ENCODE peak calls at places on chromosome 11, in seven cellular contexts. S, A, E, V, H, G and L are unnamed samples.

GRCh38 chr11:63670738-63671321 is 346 bp downstream of the ATL3 start:
- DNase-seq in S (peak), A (no peak), E (no peak), V (no peak), H (peak), G (no peak), L (no peak)

GRCh38 chr11:2414616-2415015 is 14.1 kb downstream of the TSSC4 start:
- DNase-seq in S (no peak), A (no peak), E (no peak), V (no peak), H (no peak), G (no peak), L (no peak)

GRCh38 chr11:118054712-118055640 is 21.9 kb upstream of the TMPRSS4 start:
- DNase-seq in S (no peak), A (no peak), E (no peak), V (no peak), H (no peak), G (no peak), L (no peak)

GRCh38 chr11:83007909-83008580 is 63.7 kb downstream of the RAB30 start:
- DNase-seq in S (peak), A (no peak), E (no peak), V (peak), H (no peak), G (no peak), L (no peak)

GRCh38 chr11:93017821-93018690 is 48.6 kb downstream of the MTNR1B start:
- DNase-seq in S (no peak), A (no peak), E (no peak), V (peak), H (no peak), G (no peak), L (peak)

GRCh38 chr11:126436209-126436608 is 80.7 kb downstream of the ST3GAL4 start:
- DNase-seq in S (no peak), A (no peak), E (no peak), V (no peak), H (no peak), G (no peak), L (no peak)

GRCh38 chr11:116736763-116737162 is 36.0 kb downstream of the BUD13 start:
- DNase-seq in S (no peak), A (no peak), E (no peak), V (no peak), H (no peak), G (no peak), L (no peak)

GRCh38 chr11:118621071-118621815 is 13.8 kb downstream of the PHLDB1 start:
- DNase-seq in S (peak), A (no peak), E (peak), V (peak), H (no peak), G (no peak), L (peak)

GRCh38 chr11:65903068-65903481 is 2.9 kb upstream of the FOSL1 start:
- DNase-seq in S (no peak), A (no peak), E (no peak), V (peak), H (no peak), G (no peak), L (peak)

GRCh38 chr11:40380871-40381270 is 1078.6 kb downstream of the LRRC4C start:
- DNase-seq in S (no peak), A (no peak), E (no peak), V (no peak), H (no peak), G (no peak), L (no peak)

GRCh38 chr11:88179141-88179540 is 3.9 kb upstream of the RAB38 start:
- DNase-seq in S (no peak), A (no peak), E (no peak), V (no peak), H (peak), G (no peak), L (peak)

GRCh38 chr11:106398396-106399074 is 321.1 kb downstream of the AASDHPPT start:
- DNase-seq in S (no peak), A (no peak), E (no peak), V (peak), H (no peak), G (no peak), L (peak)

GRCh38 chr11:47415949-47416472 is 7.6 kb downstream of the SLC39A13 start:
- DNase-seq in S (peak), A (no peak), E (peak), V (peak), H (no peak), G (peak), L (peak)

GRCh38 chr11:33094157-33094556 is 54.8 kb downstream of the TCP11L1 start:
- DNase-seq in S (no peak), A (no peak), E (no peak), V (no peak), H (no peak), G (no peak), L (no peak)

GRCh38 chr11:1546536-1547466 is 25.3 kb downstream of the DUSP8 start:
- DNase-seq in S (peak), A (no peak), E (no peak), V (no peak), H (peak), G (no peak), L (no peak)

GRCh38 chr11:75029836-75030631 is 41.3 kb downstream of the NEU3 start:
- DNase-seq in S (no peak), A (no peak), E (no peak), V (no peak), H (no peak), G (no peak), L (no peak)

GRCh38 chr11:132523929-132524328 is 1008.4 kb downstream of the OPCML start:
- DNase-seq in S (no peak), A (no peak), E (no peak), V (no peak), H (no peak), G (no peak), L (no peak)

GRCh38 chr11:74818283-74818946 is 69.8 kb downstream of the RNF169 start:
- DNase-seq in S (no peak), A (no peak), E (no peak), V (peak), H (no peak), G (no peak), L (no peak)

GRCh38 chr11:120564573-120565301 is 53.2 kb downstream of the GRIK4 start:
- DNase-seq in S (peak), A (no peak), E (no peak), V (peak), H (peak), G (no peak), L (peak)

GRCh38 chr11:102144357-102145342 is 34.4 kb downstream of the YAP1 start:
- DNase-seq in S (no peak), A (no peak), E (no peak), V (peak), H (no peak), G (no peak), L (peak)

GRCh38 chr11:68009391-68010000 is 631 bp upstream of the ALDH3B1 start:
- DNase-seq in S (no peak), A (no peak), E (no peak), V (peak), H (no peak), G (no peak), L (peak)

GRCh38 chr11:27183672-27184457 is 143.2 kb downstream of the BBOX1 start:
- DNase-seq in S (no peak), A (no peak), E (no peak), V (peak), H (no peak), G (peak), L (peak)

GRCh38 chr11:107691003-107691402 is 20.9 kb downstream of the SLN start:
- DNase-seq in S (no peak), A (no peak), E (no peak), V (peak), H (no peak), G (peak), L (no peak)

GRCh38 chr11:108511851-108512474 is 13.8 kb upstream of the POGLUT3 start:
- DNase-seq in S (no peak), A (no peak), E (no peak), V (peak), H (no peak), G (no peak), L (peak)

GRCh38 chr11:109015283-109015682 is 350.4 kb downstream of the DDX10 start:
- DNase-seq in S (no peak), A (no peak), E (no peak), V (peak), H (no peak), G (no peak), L (peak)

GRCh38 chr11:2806351-2807058 is 79.1 kb downstream of the CDKN1C start:
- DNase-seq in S (peak), A (no peak), E (no peak), V (no peak), H (no peak), G (no peak), L (no peak)

GRCh38 chr11:32635819-32636218 is 52.2 kb downstream of the EIF3M start:
- DNase-seq in S (no peak), A (no peak), E (no peak), V (no peak), H (no peak), G (no peak), L (no peak)

GRCh38 chr11:118606844-118607228 is 579 bp upstream of the PHLDB1 start:
- DNase-seq in S (no peak), A (no peak), E (no peak), V (no peak), H (no peak), G (no peak), L (no peak)

GRCh38 chr11:124174001-124174400 is 9.1 kb upstream of the OR10D3 start:
- DNase-seq in S (no peak), A (no peak), E (no peak), V (peak), H (no peak), G (no peak), L (peak)

GRCh38 chr11:58027341-58027740 is 3.4 kb upstream of the OR6Q1 start:
- DNase-seq in S (no peak), A (no peak), E (no peak), V (peak), H (no peak), G (peak), L (peak)

GRCh38 chr11:70595452-70595851 is 197.1 kb downstream of the CTTN start:
- DNase-seq in S (no peak), A (no peak), E (no peak), V (no peak), H (no peak), G (no peak), L (no peak)

GRCh38 chr11:12696911-12697581 is 22.8 kb downstream of the TEAD1 start:
- DNase-seq in S (no peak), A (no peak), E (no peak), V (no peak), H (no peak), G (no peak), L (no peak)

GRCh38 chr11:6526411-6527135 is 29.5 kb downstream of the DNHD1 start:
- DNase-seq in S (no peak), A (no peak), E (no peak), V (no peak), H (no peak), G (no peak), L (peak)

GRCh38 chr11:70494559-70495350 is 96.4 kb downstream of the CTTN start:
- DNase-seq in S (no peak), A (no peak), E (no peak), V (no peak), H (no peak), G (no peak), L (no peak)

GRCh38 chr11:73194593-73194992 is 23.5 kb upstream of the P2RY2 start:
- DNase-seq in S (no peak), A (no peak), E (no peak), V (no peak), H (no peak), G (no peak), L (no peak)

GRCh38 chr11:73194034-73194507 is 24.0 kb upstream of the P2RY2 start:
- DNase-seq in S (no peak), A (no peak), E (no peak), V (no peak), H (no peak), G (no peak), L (no peak)

GRCh38 chr11:73196576-73196975 is 21.5 kb upstream of the P2RY2 start:
- DNase-seq in S (no peak), A (no peak), E (no peak), V (no peak), H (no peak), G (no peak), L (no peak)

GRCh38 chr11:73197348-73197747 is 20.7 kb upstream of the P2RY2 start:
- DNase-seq in S (no peak), A (no peak), E (no peak), V (no peak), H (no peak), G (no peak), L (no peak)

DNA sequence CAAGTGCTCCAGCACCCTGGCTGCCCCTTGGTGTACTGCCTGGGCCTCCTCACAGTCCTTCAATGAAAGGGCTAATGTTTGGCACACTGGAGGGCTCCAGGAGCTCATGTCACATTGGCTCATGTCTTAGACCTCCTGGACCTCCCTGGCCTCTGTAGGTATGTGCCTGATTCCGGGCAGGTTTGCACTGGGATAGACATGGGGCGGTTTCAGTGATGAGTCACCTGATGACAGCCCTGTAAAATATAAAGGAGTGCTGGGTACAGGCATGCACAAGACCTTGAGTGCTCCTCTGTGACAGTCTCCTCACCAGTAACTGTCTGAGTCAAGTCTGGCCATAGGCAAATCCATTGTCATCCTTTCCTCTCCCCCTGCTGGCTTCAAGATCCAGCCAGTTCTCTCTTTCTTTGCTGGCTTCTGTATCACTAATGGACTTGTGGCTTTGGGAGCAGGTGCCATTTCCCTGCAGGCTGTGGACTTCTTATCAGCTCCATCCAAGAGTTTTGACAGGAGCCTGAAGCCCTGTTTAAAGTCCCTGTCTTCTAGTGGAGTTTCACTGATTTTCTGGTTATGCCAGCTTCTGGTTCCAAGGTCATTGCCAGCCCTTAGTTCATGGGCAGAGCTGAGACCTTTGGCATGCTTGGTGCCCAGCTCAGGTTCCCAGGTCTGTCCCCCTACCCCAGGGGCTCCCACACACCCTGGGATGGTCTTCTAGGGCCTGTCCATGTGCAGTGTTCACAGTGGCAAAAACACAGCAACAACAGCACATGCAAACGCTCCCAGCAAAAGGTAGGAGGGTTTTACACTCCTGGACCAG is 22.7 kb upstream of the P2RY2 start:
- DNase-seq in S (no peak), A (no peak), E (no peak), V (no peak), H (no peak), G (no peak), L (no peak)
- TF ChIP-seq CTCF in S (no peak), A (no peak), E (no peak), V (no peak), H (no peak), G (peak), L (no peak)

DNA sequence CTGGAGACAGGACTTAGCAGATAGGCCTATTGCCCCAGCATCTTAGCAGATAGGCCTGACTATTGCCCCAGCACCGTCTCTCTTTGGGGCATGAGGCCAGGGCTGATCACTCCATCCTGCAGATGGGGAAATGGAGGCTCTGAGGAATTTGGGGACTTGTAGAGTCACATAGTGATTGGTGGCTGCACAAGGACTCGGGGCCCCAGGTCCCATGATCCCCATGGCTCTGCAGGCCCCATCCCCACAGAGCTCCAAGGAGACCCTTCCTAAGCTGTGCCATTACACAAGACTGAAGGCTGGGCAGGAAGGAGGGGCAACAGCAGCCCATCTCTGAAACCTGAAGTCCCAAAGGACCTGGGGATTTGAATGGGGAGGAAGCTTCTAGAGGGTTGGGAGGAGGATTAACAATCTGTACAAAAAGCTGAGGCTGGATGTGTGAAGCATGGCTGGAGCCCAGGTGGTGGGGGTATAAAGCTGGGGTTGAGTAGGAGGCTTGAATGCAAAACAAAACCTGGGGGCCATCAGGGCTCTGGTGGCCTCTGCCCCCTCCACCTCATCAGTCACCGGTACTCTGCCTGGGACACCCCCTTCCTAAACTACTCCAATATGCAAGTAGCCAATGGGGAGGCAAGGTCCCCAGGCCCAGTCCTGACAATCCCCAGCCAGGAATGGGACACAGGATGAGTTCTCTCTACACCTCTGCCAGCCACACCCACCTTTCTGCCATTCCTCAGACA is 1.5 kb downstream of the ARAP1 start:
- DNase-seq in S (no peak), A (no peak), E (no peak), V (no peak), H (no peak), G (no peak), L (no peak)
- H3K4me3 ChIP-seq in S (peak), A (peak), E (peak), V (peak), H (peak), G (no peak), L (peak)

GRCh38 chr11:43516316-43516820 is 157.6 kb downstream of the TTC17 start:
- DNase-seq in S (no peak), A (no peak), E (no peak), V (no peak), H (no peak), G (no peak), L (no peak)

GRCh38 chr11:43517518-43517917 is 158.8 kb downstream of the TTC17 start:
- DNase-seq in S (no peak), A (no peak), E (no peak), V (no peak), H (no peak), G (no peak), L (peak)

GRCh38 chr11:43511959-43512358 is 153.2 kb downstream of the TTC17 start:
- DNase-seq in S (no peak), A (no peak), E (no peak), V (no peak), H (no peak), G (no peak), L (no peak)

GRCh38 chr11:43518407-43519165 is 159.9 kb downstream of the TTC17 start:
- DNase-seq in S (no peak), A (no peak), E (no peak), V (peak), H (no peak), G (no peak), L (peak)

DNA sequence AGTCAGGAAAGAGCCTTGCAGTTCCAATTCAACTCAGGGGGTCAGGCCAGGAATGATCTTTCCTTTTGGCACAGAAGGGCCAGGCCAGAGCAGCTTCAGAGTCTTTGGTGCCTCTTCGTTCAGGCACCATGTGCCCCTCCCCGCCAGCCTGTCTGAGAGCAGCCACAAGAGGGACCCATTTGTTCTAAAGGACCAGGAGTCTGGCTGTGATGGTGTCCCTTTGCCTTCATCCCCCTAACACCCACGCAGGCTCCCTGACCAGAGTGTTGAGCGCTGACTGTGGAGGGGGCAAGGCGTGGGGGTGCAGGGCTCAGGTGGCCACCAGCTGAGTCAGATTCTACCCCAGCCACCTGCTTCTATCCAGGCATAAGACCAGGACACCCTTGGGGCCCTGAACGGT is 156.4 kb downstream of the TTC17 start:
- DNase-seq in S (no peak), A (no peak), E (no peak), V (no peak), H (no peak), G (no peak), L (no peak)
- TF ChIP-seq CTCF in S (no peak), A (no peak), E (no peak), V (no peak), H (peak), G (no peak), L (no peak)

GRCh38 chr11:9091044-9091936 is at the start of gene SCUBE2:
- DNase-seq in S (no peak), A (no peak), E (no peak), V (no peak), H (no peak), G (no peak), L (no peak)

GRCh38 chr11:9089061-9089460 is 2.3 kb downstream of the SCUBE2 start:
- DNase-seq in S (no peak), A (no peak), E (no peak), V (no peak), H (no peak), G (no peak), L (no peak)

GRCh38 chr11:9089636-9090035 is 1.8 kb downstream of the SCUBE2 start:
- DNase-seq in S (no peak), A (no peak), E (no peak), V (no peak), H (no peak), G (no peak), L (no peak)

GRCh38 chr11:9092085-9092484 is 686 bp upstream of the SCUBE2 start:
- DNase-seq in S (no peak), A (no peak), E (no peak), V (no peak), H (no peak), G (no peak), L (no peak)

GRCh38 chr11:9090488-9091043 is 833 bp downstream of the SCUBE2 start:
- DNase-seq in S (no peak), A (no peak), E (no peak), V (no peak), H (no peak), G (no peak), L (peak)
- H3K4me3 ChIP-seq in S (peak), A (peak), E (peak), V (peak), H (no peak), G (peak), L (peak)